ENCODE peak calls at places on chromosomes 1 and 21, in seven cellular contexts. N is right lobe of liver; Z is naive thymus-derived CD4-positive, alpha-beta T cell; J is ovary; X is body of pancreas; U is CD8-positive, alpha-beta T cell; Q is tibial artery. R is an unnamed sample.

GRCh38 chr1:239882967-239883366 is 208.7 kb upstream of the FMN2 start:
- DNase-seq in U (no peak), Z (no peak), J (no peak), Q (no peak), X (no peak), N (no peak), R (no peak)

GRCh38 chr1:226730064-226730463 is 9.0 kb downstream of the ITPKB start:
- DNase-seq in N (no peak), X (no peak), Z (no peak), J (no peak), Q (no peak), U (no peak), R (no peak)

GRCh38 chr21:28548291-28548690 is 444.4 kb downstream of the LTN1 start:
- DNase-seq in N (no peak), Z (no peak), J (no peak), Q (no peak), X (no peak), U (no peak), R (no peak)

GRCh38 chr1:44604167-44604955 is 69.9 kb downstream of the TMEM53 start:
- DNase-seq in Z (no peak), U (no peak), Q (no peak), N (peak; percentile 18), J (no peak), X (peak; percentile 72), R (no peak)

GRCh38 chr1:198829948-198830347 is 191.1 kb downstream of the PTPRC start:
- DNase-seq in X (no peak), N (no peak), J (no peak), Z (no peak), U (no peak), Q (no peak), R (no peak)

GRCh38 chr1:244779410-244779809 is 56.0 kb upstream of the COX20 start:
- DNase-seq in Q (no peak), N (no peak), U (no peak), X (no peak), Z (no peak), J (no peak), R (no peak)

GRCh38 chr21:24045775-24046215 is 1561.5 kb downstream of the MRPL39 start:
- DNase-seq in U (peak; percentile 14), Q (peak; percentile 65), J (peak; percentile 76), Z (no peak), X (peak; percentile 81), N (peak; percentile 49), R (no peak)

GRCh38 chr1:85449356-85449755 is 15.6 kb downstream of the DDAH1 start:
- DNase-seq in N (no peak), X (peak; percentile 44), Q (no peak), U (no peak), J (no peak), Z (no peak), R (no peak)

GRCh38 chr1:44485229-44485932 is 80.3 kb downstream of the RNF220 start:
- DNase-seq in J (no peak), Q (peak; percentile 36), Z (no peak), X (no peak), N (no peak), U (no peak), R (peak; percentile 69)

DNA sequence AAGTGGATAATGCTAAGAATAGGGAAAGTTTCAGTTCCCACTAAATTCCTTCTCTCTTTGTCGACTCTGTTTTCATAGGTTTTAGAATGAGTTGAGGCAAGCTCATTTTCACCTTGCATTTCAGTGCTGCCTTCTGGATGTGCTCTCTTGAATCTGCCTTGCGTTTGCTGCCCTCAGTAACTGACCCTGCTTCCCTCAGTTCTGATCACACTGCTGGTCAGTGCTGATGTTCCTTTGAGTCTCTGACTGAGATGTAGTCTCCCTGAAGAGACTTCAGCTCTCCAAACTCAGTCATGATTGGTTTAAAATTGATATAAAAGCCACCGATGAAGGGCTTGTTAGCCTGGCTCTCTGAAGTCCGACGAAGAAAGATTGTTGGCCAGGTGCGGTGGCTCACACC is 25.2 kb upstream of the HMGN1 start:
- DNase-seq in N (no peak), U (no peak), X (no peak), J (no peak), Q (no peak), Z (no peak), R (no peak)
- H3K4me1 ChIP-seq in N (no peaks in the 10 kb centered on the region), U (no peaks in the 10 kb centered on the region), X (peaks cover 12% of the 10 kb centered on the region), J (no peaks in the 10 kb centered on the region), Q (no peaks in the 10 kb centered on the region), Z (no peaks in the 10 kb centered on the region), R (peaks cover 11% of the 10 kb centered on the region)

GRCh38 chr1:21104683-21105082 is 72.0 kb downstream of the EIF4G3 start:
- DNase-seq in Z (no peak), J (no peak), U (no peak), N (no peak), Q (no peak), X (no peak), R (no peak)

GRCh38 chr1:21110163-21110562 is 66.5 kb downstream of the EIF4G3 start:
- DNase-seq in Z (no peak), J (no peak), N (no peak), U (no peak), Q (no peak), X (no peak), R (no peak)

GRCh38 chr1:21106238-21106637 is 70.5 kb downstream of the EIF4G3 start:
- DNase-seq in U (no peak), Z (no peak), Q (no peak), X (no peak), N (no peak), J (no peak), R (no peak)

GRCh38 chr1:21106709-21107108 is 70.0 kb downstream of the EIF4G3 start:
- DNase-seq in Q (no peak), U (no peak), N (no peak), X (no peak), J (no peak), Z (no peak), R (no peak)

GRCh38 chr1:21105807-21106206 is 70.9 kb downstream of the EIF4G3 start:
- DNase-seq in N (no peak), X (no peak), Z (no peak), J (no peak), Q (no peak), U (no peak), R (no peak)
- H3K4me1 ChIP-seq in N (no peaks in the 10 kb centered on the region), X (no peaks in the 10 kb centered on the region), Z (no peaks in the 10 kb centered on the region), J (no peaks in the 10 kb centered on the region), Q (no peaks in the 10 kb centered on the region), U (no peaks in the 10 kb centered on the region), R (no peaks in the 10 kb centered on the region)

DNA sequence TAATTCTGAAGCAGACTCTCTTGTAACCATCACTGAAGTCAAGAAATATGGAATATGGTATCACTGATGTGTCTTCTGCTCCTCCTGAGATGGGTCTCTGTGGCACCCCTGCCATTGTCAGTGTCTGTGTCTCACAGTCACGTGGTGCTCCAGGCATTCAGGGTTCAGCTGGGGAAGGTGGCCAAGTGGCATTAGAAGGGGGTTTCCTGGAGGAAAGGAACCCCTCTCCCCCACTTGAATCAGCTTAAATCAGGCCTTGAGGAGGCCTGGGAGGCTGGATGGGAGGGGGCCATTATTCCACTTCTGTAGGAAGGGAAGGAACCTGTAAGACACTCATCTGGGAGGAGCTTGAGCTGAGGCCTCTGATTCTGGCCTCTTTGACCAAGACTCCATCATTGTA is 20.5 kb downstream of the CYP4B1 start:
- DNase-seq in X (no peak), N (no peak), Z (no peak), Q (no peak), U (no peak), J (no peak), R (no peak)
- H3K4me1 ChIP-seq in X (no peaks in the 10 kb centered on the region), N (no peaks in the 10 kb centered on the region), Z (no peaks in the 10 kb centered on the region), Q (no peaks in the 10 kb centered on the region), U (no peaks in the 10 kb centered on the region), J (no peaks in the 10 kb centered on the region), R (no peaks in the 10 kb centered on the region)

DNA sequence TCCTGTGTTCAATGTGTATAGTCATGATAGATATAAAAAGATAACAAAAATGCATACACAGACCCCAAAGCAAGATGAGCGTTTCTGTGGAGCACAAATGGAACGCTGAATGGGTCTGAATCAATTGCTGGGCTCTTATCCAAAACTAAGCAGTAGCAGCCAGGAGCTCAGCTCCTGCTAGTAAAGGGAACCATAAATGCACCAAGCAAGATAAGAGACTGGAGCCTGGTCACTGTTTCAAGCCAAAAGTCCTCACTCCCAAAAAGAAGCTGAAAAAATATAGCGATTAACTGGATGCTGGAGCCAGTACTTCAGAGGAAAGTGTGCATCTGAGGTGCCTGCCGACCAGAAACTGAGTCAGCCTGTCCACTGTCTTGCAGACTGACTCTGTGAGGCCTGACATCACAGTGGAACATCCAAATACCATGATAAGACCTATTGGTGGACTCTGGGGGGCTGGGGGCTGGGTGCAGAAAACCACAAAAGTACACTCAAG is 68.9 kb downstream of the LRRC8C start:
- DNase-seq in N (no peak), Z (no peak), X (no peak), Q (no peak), J (no peak), U (no peak), R (no peak)
- H3K4me1 ChIP-seq in N (no peaks in the 10 kb centered on the region), Z (peaks cover 26% of the 10 kb centered on the region), X (no peaks in the 10 kb centered on the region), Q (no peaks in the 10 kb centered on the region), J (peaks cover 2% of the 10 kb centered on the region), U (peaks cover 38% of the 10 kb centered on the region), R (peaks cover 7% of the 10 kb centered on the region)

R was measured in SJSA1.